ENCODE peak calls at places on chromosomes 5 and 9, in eight cellular contexts. One of them, this sample, is unnamed.
A peak's percentile ranks its signal among the peaks of the same experiment; 100 is the strongest.

GRCh38 chr9:71144495-71144894 is 23.1 kb upstream of the TRPM3 start:
- DNase-seq in HCT116: no peak
- DNase-seq in transverse colon: no peak
- DNase-seq in spleen: no peak
- DNase-seq in H1: no peak
- DNase-seq in stomach: no peak
- DNase-seq in breast epithelium: no peak
- DNase-seq in SK-N-SH: no peak
- DNase-seq in this sample: no peak

GRCh38 chr5:17796757-17797398 is 162.6 kb downstream of the TAF11L14 start:
- DNase-seq in transverse colon: no peak
- DNase-seq in stomach: no peak
- DNase-seq in H1: no peak
- DNase-seq in HCT116: no peak
- DNase-seq in SK-N-SH: no peak
- DNase-seq in breast epithelium: no peak
- DNase-seq in spleen: no peak
- DNase-seq in this sample: no peak

GRCh38 chr5:111681414-111681790 is 75.6 kb downstream of the NREP start:
- DNase-seq in transverse colon: no peak
- DNase-seq in SK-N-SH: no peak
- DNase-seq in breast epithelium: no peak
- DNase-seq in stomach: no peak
- DNase-seq in H1: no peak
- DNase-seq in HCT116: no peak
- DNase-seq in spleen: no peak
- DNase-seq in this sample: no peak

GRCh38 chr9:109775516-109775915 is 4.5 kb upstream of the PALM2AKAP2 start:
- DNase-seq in SK-N-SH: no peak
- DNase-seq in transverse colon: no peak
- DNase-seq in breast epithelium: no peak
- DNase-seq in stomach: no peak
- DNase-seq in spleen: no peak
- DNase-seq in H1: no peak
- DNase-seq in HCT116: no peak
- DNase-seq in this sample: no peak

GRCh38 chr5:179371681-179372675 is 26.7 kb upstream of the ADAMTS2 start:
- DNase-seq in spleen: peak; percentile 67
- DNase-seq in HCT116: no peak
- DNase-seq in H1: no peak
- DNase-seq in transverse colon: no peak
- DNase-seq in stomach: no peak
- DNase-seq in SK-N-SH: peak; percentile 64
- DNase-seq in breast epithelium: no peak
- DNase-seq in this sample: no peak

GRCh38 chr5:74579215-74579614 is 61.3 kb downstream of the ENC1 start:
- DNase-seq in HCT116: no peak
- DNase-seq in stomach: no peak
- DNase-seq in breast epithelium: no peak
- DNase-seq in H1: no peak
- DNase-seq in transverse colon: peak; percentile 23
- DNase-seq in spleen: no peak
- DNase-seq in SK-N-SH: no peak
- DNase-seq in this sample: no peak

GRCh38 chr5:121497176-121497575 is 354.5 kb upstream of the FTMT start:
- DNase-seq in stomach: no peak
- DNase-seq in spleen: no peak
- DNase-seq in H1: no peak
- DNase-seq in HCT116: no peak
- DNase-seq in breast epithelium: no peak
- DNase-seq in SK-N-SH: no peak
- DNase-seq in transverse colon: no peak
- DNase-seq in this sample: no peak

GRCh38 chr5:173001229-173001841 is 17.8 kb downstream of the ATP6V0E1 start:
- DNase-seq in stomach: no peak
- DNase-seq in spleen: no peak
- DNase-seq in transverse colon: no peak
- DNase-seq in H1: no peak
- DNase-seq in SK-N-SH: no peak
- DNase-seq in breast epithelium: no peak
- DNase-seq in HCT116: no peak
- DNase-seq in this sample: no peak

GRCh38 chr5:44506561-44506960 is 117.3 kb upstream of the FGF10 start:
- DNase-seq in breast epithelium: no peak
- DNase-seq in transverse colon: no peak
- DNase-seq in spleen: no peak
- DNase-seq in SK-N-SH: no peak
- DNase-seq in H1: no peak
- DNase-seq in HCT116: no peak
- DNase-seq in stomach: no peak
- DNase-seq in this sample: no peak

GRCh38 chr5:112419050-112419595 is at the start of gene EPB41L4A:
- DNase-seq in breast epithelium: no peak
- DNase-seq in SK-N-SH: peak; percentile 74
- DNase-seq in H1: peak; percentile 81
- DNase-seq in spleen: peak; percentile 79
- DNase-seq in HCT116: no peak
- DNase-seq in transverse colon: peak; percentile 26
- DNase-seq in stomach: peak; percentile 29
- DNase-seq in this sample: no peak

GRCh38 chr9:71761938-71762353 is 6.4 kb downstream of the CEMIP2 start:
- DNase-seq in H1: no peak
- DNase-seq in breast epithelium: no peak
- DNase-seq in stomach: no peak
- DNase-seq in transverse colon: no peak
- DNase-seq in spleen: no peak
- DNase-seq in HCT116: no peak
- DNase-seq in SK-N-SH: no peak
- DNase-seq in this sample: no peak

GRCh38 chr5:56269216-56269927 is 36.2 kb upstream of the ANKRD55 start:
- DNase-seq in H1: no peak
- DNase-seq in spleen: no peak
- DNase-seq in stomach: no peak
- DNase-seq in HCT116: peak; percentile 12
- DNase-seq in transverse colon: no peak
- DNase-seq in SK-N-SH: peak; percentile 49
- DNase-seq in breast epithelium: no peak
- DNase-seq in this sample: no peak

GRCh38 chr5:57412010-57412409 is 70.6 kb downstream of the ACTBL2 start:
- DNase-seq in HCT116: no peak
- DNase-seq in spleen: no peak
- DNase-seq in transverse colon: no peak
- DNase-seq in stomach: no peak
- DNase-seq in breast epithelium: no peak
- DNase-seq in H1: no peak
- DNase-seq in SK-N-SH: peak; percentile 24
- DNase-seq in this sample: no peak

GRCh38 chr9:68433629-68434028 is 77.2 kb downstream of the PGM5 start:
- DNase-seq in SK-N-SH: no peak
- DNase-seq in H1: no peak
- DNase-seq in transverse colon: no peak
- DNase-seq in breast epithelium: no peak
- DNase-seq in HCT116: no peak
- DNase-seq in spleen: no peak
- DNase-seq in stomach: no peak
- DNase-seq in this sample: no peak

GRCh38 chr5:81081461-81081835 is 121.3 kb downstream of the RASGRF2 start:
- DNase-seq in spleen: no peak
- DNase-seq in SK-N-SH: no peak
- DNase-seq in stomach: no peak
- DNase-seq in transverse colon: no peak
- DNase-seq in H1: no peak
- DNase-seq in HCT116: no peak
- DNase-seq in breast epithelium: no peak
- DNase-seq in this sample: no peak

GRCh38 chr5:76351577-76351976 is 51.5 kb upstream of the IQGAP2 start:
- DNase-seq in SK-N-SH: no peak
- DNase-seq in H1: no peak
- DNase-seq in spleen: no peak
- DNase-seq in breast epithelium: no peak
- DNase-seq in transverse colon: no peak
- DNase-seq in HCT116: no peak
- DNase-seq in stomach: no peak
- DNase-seq in this sample: no peak

GRCh38 chr5:159415301-159415937 is 85.1 kb upstream of the IL12B start:
- DNase-seq in transverse colon: no peak
- DNase-seq in SK-N-SH: no peak
- DNase-seq in H1: no peak
- DNase-seq in breast epithelium: no peak
- DNase-seq in HCT116: no peak
- DNase-seq in spleen: no peak
- DNase-seq in stomach: no peak
- DNase-seq in this sample: no peak

GRCh38 chr5:127958421-127959011 is 125.0 kb upstream of the SLC12A2 start:
- DNase-seq in HCT116: no peak
- DNase-seq in breast epithelium: no peak
- DNase-seq in transverse colon: peak; percentile 36
- DNase-seq in H1: no peak
- DNase-seq in SK-N-SH: no peak
- DNase-seq in stomach: no peak
- DNase-seq in spleen: no peak
- DNase-seq in this sample: no peak

DNA sequence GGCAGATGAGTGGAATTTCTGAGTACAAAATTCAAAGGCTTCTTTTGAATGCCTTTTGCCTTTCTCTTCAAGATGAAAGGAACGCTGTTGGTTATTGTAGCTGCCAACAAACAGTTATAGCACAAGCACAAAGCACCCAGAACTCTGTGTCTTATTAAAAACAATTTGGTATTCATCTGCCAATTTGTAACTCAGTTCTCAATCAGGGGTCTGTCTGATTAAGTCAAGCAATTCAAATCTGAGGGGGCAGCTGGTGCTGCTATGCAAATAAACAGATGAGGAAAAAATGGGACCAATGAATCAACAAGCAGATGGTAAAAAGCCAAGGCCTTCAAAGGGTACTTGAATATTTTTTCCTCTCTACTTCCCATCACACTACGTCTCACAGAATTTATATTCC is 233.5 kb downstream of the TLE1 start:
- DNase-seq in breast epithelium: no peak
- DNase-seq in spleen: no peak
- DNase-seq in HCT116: no peak
- DNase-seq in transverse colon: no peak
- DNase-seq in H1: no peak
- DNase-seq in stomach: no peak
- DNase-seq in SK-N-SH: no peak
- DNase-seq in this sample: no peak
- H3K27ac ChIP-seq in breast epithelium: no peak overlapping the region
- H3K27ac ChIP-seq in spleen: no peak overlapping the region
- H3K27ac ChIP-seq in HCT116: no peak overlapping the region
- H3K27ac ChIP-seq in transverse colon: no peak overlapping the region
- H3K27ac ChIP-seq in H1: no peak overlapping the region
- H3K27ac ChIP-seq in stomach: no peak overlapping the region
- H3K27ac ChIP-seq in SK-N-SH: no peak overlapping the region
- H3K27ac ChIP-seq in this sample: no peak overlapping the region

GRCh38 chr9:137913771-137914767 is 36.5 kb downstream of the CACNA1B start:
- DNase-seq in stomach: no peak
- DNase-seq in SK-N-SH: peak; percentile 19
- DNase-seq in transverse colon: no peak
- DNase-seq in breast epithelium: no peak
- DNase-seq in H1: no peak
- DNase-seq in spleen: no peak
- DNase-seq in HCT116: no peak
- DNase-seq in this sample: no peak
- H3K9me3 ChIP-seq in stomach: no peaks in the 10 kb centered on the region
- H3K9me3 ChIP-seq in SK-N-SH: no peaks in the 10 kb centered on the region
- H3K9me3 ChIP-seq in transverse colon: no peaks in the 10 kb centered on the region
- H3K9me3 ChIP-seq in breast epithelium: no peaks in the 10 kb centered on the region
- H3K9me3 ChIP-seq in H1: peaks cover 33% of the 10 kb centered on the region
- H3K9me3 ChIP-seq in spleen: no peaks in the 10 kb centered on the region
- H3K9me3 ChIP-seq in HCT116: no peaks in the 10 kb centered on the region
- H3K9me3 ChIP-seq in this sample: no peaks in the 10 kb centered on the region

GRCh38 chr9:120921751-120922181 is 4.8 kb downstream of the TRAF1 start:
- DNase-seq in H1: no peak
- DNase-seq in SK-N-SH: peak; percentile 74
- DNase-seq in spleen: no peak
- DNase-seq in HCT116: no peak
- DNase-seq in breast epithelium: no peak
- DNase-seq in transverse colon: no peak
- DNase-seq in stomach: no peak
- DNase-seq in this sample: no peak
- TF ChIP-seq POLR2AphosphoS5 in H1: no peak
- TF ChIP-seq POLR2AphosphoS5 in SK-N-SH: no peak
- TF ChIP-seq POLR2AphosphoS5 in spleen: no peak
- TF ChIP-seq POLR2AphosphoS5 in HCT116: no peak
- TF ChIP-seq POLR2AphosphoS5 in breast epithelium: no peak
- TF ChIP-seq POLR2AphosphoS5 in transverse colon: no peak
- TF ChIP-seq POLR2AphosphoS5 in stomach: no peak
- TF ChIP-seq POLR2AphosphoS5 in this sample: no peak

GRCh38 chr9:114621561-114621960 is 10.5 kb downstream of the TMEM268 start:
- DNase-seq in H1: no peak
- DNase-seq in breast epithelium: no peak
- DNase-seq in SK-N-SH: no peak
- DNase-seq in transverse colon: no peak
- DNase-seq in HCT116: no peak
- DNase-seq in spleen: no peak
- DNase-seq in stomach: no peak
- DNase-seq in this sample: no peak

GRCh38 chr9:114614373-114614772 is 3.3 kb downstream of the TMEM268 start:
- DNase-seq in H1: no peak
- DNase-seq in transverse colon: no peak
- DNase-seq in breast epithelium: no peak
- DNase-seq in HCT116: no peak
- DNase-seq in SK-N-SH: peak; percentile 24
- DNase-seq in stomach: no peak
- DNase-seq in spleen: no peak
- DNase-seq in this sample: no peak

GRCh38 chr9:114621975-114622609 is 11.0 kb downstream of the TMEM268 start:
- DNase-seq in H1: no peak
- DNase-seq in stomach: no peak
- DNase-seq in breast epithelium: no peak
- DNase-seq in transverse colon: no peak
- DNase-seq in SK-N-SH: no peak
- DNase-seq in HCT116: no peak
- DNase-seq in spleen: no peak
- DNase-seq in this sample: no peak

GRCh38 chr9:114616684-114617520 is 5.8 kb downstream of the TMEM268 start:
- DNase-seq in HCT116: no peak
- DNase-seq in stomach: peak; percentile 72
- DNase-seq in breast epithelium: peak; percentile 60
- DNase-seq in transverse colon: peak; percentile 83
- DNase-seq in SK-N-SH: no peak
- DNase-seq in spleen: peak; percentile 96
- DNase-seq in H1: no peak
- DNase-seq in this sample: no peak

GRCh38 chr9:114619205-114619758 is 8.2 kb downstream of the TMEM268 start:
- DNase-seq in stomach: peak; percentile 66
- DNase-seq in SK-N-SH: no peak
- DNase-seq in spleen: no peak
- DNase-seq in HCT116: no peak
- DNase-seq in breast epithelium: no peak
- DNase-seq in H1: no peak
- DNase-seq in transverse colon: no peak
- DNase-seq in this sample: no peak
- H3K27ac ChIP-seq in stomach: peak overlapping the region; percentile 70
- H3K27ac ChIP-seq in SK-N-SH: no peak overlapping the region
- H3K27ac ChIP-seq in spleen: peak overlapping the region; percentile 95
- H3K27ac ChIP-seq in HCT116: no peak overlapping the region
- H3K27ac ChIP-seq in breast epithelium: peak overlapping the region; percentile 78
- H3K27ac ChIP-seq in H1: no peak overlapping the region
- H3K27ac ChIP-seq in transverse colon: peak overlapping the region; percentile 56
- H3K27ac ChIP-seq in this sample: no peak overlapping the region

This sample was measured in SK-N-MC.